ENCODE peak calls at places on chromosomes 12 and 14, in five cellular contexts. U, Z, X, C and Y are unnamed samples.

GRCh38 chr12:67456281-67456918 is 187.2 kb downstream of the CAND1 start:
- DNase-seq in U (no peak), Z (no peak), X (peak), C (no peak), Y (no peak)

GRCh38 chr12:22653075-22653474 is 28.1 kb downstream of the ETNK1 start:
- DNase-seq in U (no peak), Z (no peak), X (no peak), C (no peak), Y (no peak)

GRCh38 chr12:92673756-92674155 is 29.0 kb upstream of the PLEKHG7 start:
- DNase-seq in U (no peak), Z (no peak), X (no peak), C (no peak), Y (no peak)

GRCh38 chr14:95488376-95489162 is 27.9 kb downstream of the SYNE3 start:
- DNase-seq in U (no peak), Z (no peak), X (no peak), C (no peak), Y (no peak)

GRCh38 chr12:46219892-46220655 is 48.8 kb downstream of the SLC38A1 start:
- DNase-seq in U (peak), Z (peak), X (no peak), C (peak), Y (peak)

GRCh38 chr12:88001327-88001726 is 27.9 kb downstream of the C12orf50 start:
- DNase-seq in U (no peak), Z (no peak), X (no peak), C (no peak), Y (no peak)

GRCh38 chr12:31928246-31929139 is 30.7 kb upstream of the RESF1 start:
- DNase-seq in U (no peak), Z (peak), X (no peak), C (no peak), Y (no peak)

GRCh38 chr14:90995785-90996184 is 64.7 kb downstream of the RPS6KA5 start:
- DNase-seq in U (no peak), Z (no peak), X (no peak), C (no peak), Y (no peak)

GRCh38 chr12:75970310-75970709 is 61.3 kb downstream of the PHLDA1 start:
- DNase-seq in U (no peak), Z (no peak), X (no peak), C (no peak), Y (no peak)

GRCh38 chr12:95805864-95806669 is 15.5 kb upstream of the NTN4 start:
- DNase-seq in U (peak), Z (no peak), X (no peak), C (no peak), Y (no peak)

GRCh38 chr14:59394268-59394667 is 70.9 kb downstream of the GPR135 start:
- DNase-seq in U (peak), Z (no peak), X (no peak), C (no peak), Y (no peak)

GRCh38 chr12:80183939-80184338 is 84.6 kb downstream of the OTOGL start:
- DNase-seq in U (no peak), Z (no peak), X (no peak), C (no peak), Y (no peak)

GRCh38 chr12:101074940-101075680 is 134.9 kb downstream of the SLC5A8 start:
- DNase-seq in U (no peak), Z (no peak), X (no peak), C (no peak), Y (no peak)